ENCODE peak calls at places on chromosomes 5 and 9, in six cellular contexts. R is AG08395; D is HEK293T; Q is smooth muscle cell of the brain vasculature; Z is stimulated activated CD8-positive, alpha-beta memory T cell treated with anti-CD3 and anti-CD28 coated beads, Interleukin-12 subunit alpha, Interleukin-12 subunit beta, amount 100 ng/mL, for 1 hour; O is AG10803. W is an unnamed sample.

GRCh38 chr5:85278193-85278592 is 893.5 kb upstream of the EDIL3 start:
- DNase-seq in R (no peak), Q (no peak), O (no peak), D (no peak), Z (no peak), W (no peak)

GRCh38 chr5:150350524-150351344 is 6.8 kb upstream of the TCOF1 start:
- DNase-seq in O (peak), Z (no peak), D (peak), R (peak), Q (peak), W (peak)

GRCh38 chr5:96975656-96976055 is 39.8 kb downstream of the LNPEP start:
- DNase-seq in Z (no peak), O (peak), R (peak), D (no peak), Q (no peak), W (no peak)

GRCh38 chr9:37602817-37603216 is 10.4 kb upstream of the TOMM5 start:
- DNase-seq in Q (no peak), D (no peak), R (no peak), O (no peak), Z (no peak), W (no peak)

GRCh38 chr5:72947523-72947922 is 8.3 kb upstream of the FCHO2 start:
- DNase-seq in O (no peak), Q (no peak), Z (no peak), D (no peak), R (no peak), W (no peak)

GRCh38 chr9:38085308-38085707 is 16.3 kb upstream of the SHB start:
- DNase-seq in Z (no peak), R (no peak), Q (no peak), D (no peak), O (no peak), W (peak)

GRCh38 chr5:45038366-45038987 is 229.7 kb downstream of the MRPS30 start:
- DNase-seq in O (peak), Z (no peak), Q (no peak), R (peak), D (peak), W (no peak)

GRCh38 chr5:38467353-38468040 is 88.9 kb downstream of the LIFR start:
- DNase-seq in Q (peak), Z (no peak), R (peak), D (no peak), O (peak), W (no peak)

GRCh38 chr9:19049872-19050636 is 827 bp downstream of the RRAGA start:
- DNase-seq in D (peak), O (peak), Z (no peak), Q (peak), R (peak), W (no peak)

GRCh38 chr5:128228506-128228905 is 144.9 kb downstream of the SLC12A2 start:
- DNase-seq in Q (no peak), O (peak), D (no peak), R (peak), Z (no peak), W (no peak)

GRCh38 chr9:136119259-136120118 is 814 bp upstream of the TMEM250 start:
- DNase-seq in O (peak), R (peak), Z (no peak), D (no peak), Q (no peak), W (no peak)

GRCh38 chr5:62720036-62720441 is 141.4 kb downstream of the LRRC70 start:
- DNase-seq in Z (no peak), Q (no peak), R (peak), D (peak), O (peak), W (no peak)

GRCh38 chr5:178115136-178115834 is 2.0 kb downstream of the N4BP3 start:
- DNase-seq in Q (no peak), O (no peak), Z (no peak), D (no peak), R (no peak), W (no peak)